ENCODE peak calls at places on chromosomes 16 and 17, in seven cellular contexts. S is A549, P is transverse colon, R is H1, Z is uterus, H is body of pancreas, O is esophagus muscularis mucosa. X is an unnamed sample.

GRCh38 chr17:7081341-7082062 is 1.5 kb upstream of the CLEC10A start:
- DNase-seq in S (no peak), P (no peak), R (no peak), Z (no peak), H (no peak), O (no peak), X (no peak)

GRCh38 chr16:14564323-14564722 is 65.7 kb downstream of the PARN start:
- DNase-seq in S (peak; percentile 29), P (peak; percentile 54), R (no peak), Z (no peak), H (peak; percentile 78), O (no peak), X (no peak)

GRCh38 chr17:29214215-29215146 is 32.2 kb upstream of the CRYBA1 start:
- DNase-seq in S (no peak), P (no peak), R (no peak), Z (no peak), H (no peak), O (no peak), X (no peak)

GRCh38 chr17:16371742-16372141 is 9.1 kb upstream of the UBB start:
- DNase-seq in S (peak; percentile 82), P (no peak), R (no peak), Z (no peak), H (no peak), O (no peak), X (peak; percentile 37)

GRCh38 chr16:2299121-2299914 is 31.4 kb upstream of the RNPS1 start:
- DNase-seq in S (no peak), P (no peak), R (no peak), Z (no peak), H (no peak), O (no peak), X (no peak)

GRCh38 chr16:20300312-20301097 is 26.8 kb downstream of the GP2 start:
- DNase-seq in S (peak; percentile 63), P (peak; percentile 43), R (peak; percentile 47), Z (peak; percentile 16), H (peak; percentile 75), O (no peak), X (no peak)

GRCh38 chr16:9049241-9049640 is 42.2 kb upstream of the HAPSTR1 start:
- DNase-seq in S (no peak), P (no peak), R (no peak), Z (no peak), H (no peak), O (no peak), X (no peak)

GRCh38 chr17:75844530-75845057 is 390 bp upstream of the UNC13D start:
- DNase-seq in S (peak; percentile 76), P (peak; percentile 85), R (no peak), Z (no peak), H (peak; percentile 95), O (no peak), X (peak; percentile 74)

GRCh38 chr16:48393843-48394703 is 8.9 kb upstream of the SIAH1 start:
- DNase-seq in S (no peak), P (no peak), R (no peak), Z (peak; percentile 77), H (peak; percentile 31), O (no peak), X (peak; percentile 87)

GRCh38 chr16:89431158-89431584 is 59.2 kb downstream of the ANKRD11 start:
- DNase-seq in S (peak; percentile 70), P (peak; percentile 72), R (no peak), Z (no peak), H (peak; percentile 43), O (no peak), X (no peak)

GRCh38 chr16:84360170-84360569 is 8.2 kb upstream of the ATP2C2 start:
- DNase-seq in S (no peak), P (no peak), R (no peak), Z (no peak), H (no peak), O (no peak), X (no peak)

GRCh38 chr17:75270218-75270965 is 639 bp downstream of the MIF4GD start:
- DNase-seq in S (peak; percentile 87), P (peak; percentile 78), R (no peak), Z (peak; percentile 65), H (peak; percentile 81), O (no peak), X (peak; percentile 67)

GRCh38 chr16:16073884-16074781 is 124.7 kb downstream of the ABCC1 start:
- DNase-seq in S (peak; percentile 75), P (peak; percentile 11), R (peak; percentile 13), Z (no peak), H (peak; percentile 75), O (no peak), X (peak; percentile 50)

GRCh38 chr17:76024353-76024752 is 2.8 kb downstream of the EVPL start:
- DNase-seq in S (no peak), P (no peak), R (no peak), Z (no peak), H (no peak), O (no peak), X (no peak)

GRCh38 chr17:48542114-48542955 is 2.6 kb downstream of the HOXB2 start:
- DNase-seq in S (no peak), P (no peak), R (no peak), Z (peak; percentile 32), H (no peak), O (no peak), X (no peak)

GRCh38 chr16:31134625-31135534 is 647 bp downstream of the PRSS8 start:
- DNase-seq in S (no peak), P (peak; percentile 77), R (no peak), Z (no peak), H (peak; percentile 84), O (no peak), X (no peak)

GRCh38 chr16:87288753-87289362 is 28.3 kb downstream of the C16orf95 start:
- DNase-seq in S (no peak), P (no peak), R (no peak), Z (no peak), H (no peak), O (no peak), X (no peak)

GRCh38 chr16:2779151-2779920 is 2.3 kb upstream of the ELOB start:
- DNase-seq in S (no peak), P (peak; percentile 6), R (no peak), Z (peak; percentile 13), H (peak; percentile 4), O (no peak), X (no peak)

GRCh38 chr17:80513892-80514291 is 30.7 kb upstream of the RPTOR start:
- DNase-seq in S (no peak), P (no peak), R (no peak), Z (no peak), H (no peak), O (no peak), X (no peak)

GRCh38 chr16:81586421-81586820 is 141.8 kb downstream of the CMIP start:
- DNase-seq in S (no peak), P (no peak), R (no peak), Z (no peak), H (no peak), O (no peak), X (no peak)

GRCh38 chr16:983044-984030 is 1.8 kb downstream of the SOX8 start:
- DNase-seq in S (peak; percentile 44), P (no peak), R (no peak), Z (no peak), H (no peak), O (no peak), X (no peak)

GRCh38 chr16:18839555-18839954 is 38.2 kb upstream of the ARL6IP1 start:
- DNase-seq in S (no peak), P (peak; percentile 41), R (no peak), Z (no peak), H (no peak), O (no peak), X (no peak)

GRCh38 chr16:35570946-35571345 is 2111.5 kb downstream of the TP53TG3F start:
- DNase-seq in S (no peak), P (no peak), R (no peak), Z (no peak), H (no peak), O (peak; percentile 86), X (no peak)
- H3K9me3 ChIP-seq in S (no peaks in the 10 kb centered on the region), P (no peaks in the 10 kb centered on the region), R (peaks cover 99% of the 10 kb centered on the region), Z (no peaks in the 10 kb centered on the region), H (no peaks in the 10 kb centered on the region), O (no peaks in the 10 kb centered on the region), X (no peaks in the 10 kb centered on the region)

GRCh38 chr16:51067352-51067751 is 83.7 kb downstream of the SALL1 start:
- DNase-seq in S (no peak), P (no peak), R (no peak), Z (no peak), H (no peak), O (no peak), X (no peak)

DNA sequence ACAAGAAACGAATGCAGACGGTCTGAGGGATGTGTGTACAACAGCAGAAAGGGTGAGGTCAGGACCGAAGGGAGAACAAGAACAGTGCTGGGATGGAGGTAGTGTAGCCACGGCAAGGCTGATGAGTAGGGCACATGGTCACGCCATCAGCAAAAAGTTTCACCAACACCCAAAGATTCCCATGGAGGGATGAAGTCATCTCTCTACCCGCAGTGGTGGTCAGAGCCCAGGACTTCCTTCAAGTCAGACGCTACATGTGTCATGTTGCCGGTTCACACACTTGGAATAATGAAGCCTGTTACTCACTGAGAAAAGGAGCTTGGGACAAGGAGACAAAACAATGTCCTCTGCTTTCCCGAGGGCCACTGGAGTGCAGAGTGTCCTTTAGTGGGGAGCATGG is 79.7 kb downstream of the SALL1 start:
- DNase-seq in S (no peak), P (no peak), R (no peak), Z (no peak), H (no peak), O (no peak), X (no peak)
- TF ChIP-seq POLR2A in S (no peak), P (no peak), R (no peak), Z (no peak), H (no peak), O (no peak), X (no peak)

GRCh38 chr16:4015991-4016325 is 100.3 kb downstream of the ADCY9 start:
- DNase-seq in S (no peak), P (no peak), R (no peak), Z (no peak), H (no peak), O (no peak), X (no peak)

GRCh38 chr16:4015275-4015990 is 100.8 kb downstream of the ADCY9 start:
- DNase-seq in S (peak; percentile 76), P (no peak), R (no peak), Z (no peak), H (peak; percentile 60), O (no peak), X (no peak)

GRCh38 chr16:4017807-4018206 is 98.4 kb downstream of the ADCY9 start:
- DNase-seq in S (no peak), P (no peak), R (no peak), Z (no peak), H (no peak), O (no peak), X (no peak)

GRCh38 chr16:4011940-4012629 is 104.2 kb downstream of the ADCY9 start:
- DNase-seq in S (no peak), P (no peak), R (no peak), Z (no peak), H (no peak), O (no peak), X (no peak)

DNA sequence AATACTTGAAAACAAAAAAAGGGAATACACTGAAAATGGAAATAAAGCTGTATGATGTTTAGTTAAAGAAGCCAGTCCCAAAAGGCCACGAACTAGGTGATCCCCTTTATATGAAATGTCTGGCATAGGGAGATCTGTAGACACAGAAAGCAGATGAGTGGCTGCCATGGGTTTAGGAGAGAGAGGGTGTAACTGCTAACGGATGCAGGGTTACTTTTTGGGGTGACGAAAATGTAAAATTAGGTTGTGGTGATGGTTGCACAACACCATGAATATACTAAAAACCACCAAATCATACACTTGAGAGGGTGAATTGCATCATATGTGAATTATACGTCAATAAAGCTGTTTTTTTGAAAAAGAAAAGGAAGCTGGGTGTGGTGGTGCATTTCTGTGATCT is 99.6 kb downstream of the ADCY9 start:
- DNase-seq in S (no peak), P (no peak), R (no peak), Z (no peak), H (no peak), O (no peak), X (no peak)
- H3K4me3 ChIP-seq in S (no peak overlapping the region), P (no peak overlapping the region), R (no peak overlapping the region), Z (no peak overlapping the region), H (no peak overlapping the region), O (no peak overlapping the region), X (no peak overlapping the region)

GRCh38 chr17:22505660-22506059 is 813.3 kb downstream of the KCNJ18 start:
- DNase-seq in S (no peak), P (no peak), R (no peak), Z (no peak), H (no peak), O (no peak), X (no peak)
- H3K9me3 ChIP-seq in S (no peaks in the 10 kb centered on the region), P (no peaks in the 10 kb centered on the region), R (peaks cover 75% of the 10 kb centered on the region), Z (no peaks in the 10 kb centered on the region), H (no peaks in the 10 kb centered on the region), O (no peaks in the 10 kb centered on the region), X (no peaks in the 10 kb centered on the region)

X was measured in gastrocnemius medialis.